ENCODE peak calls at places on chromosome X, in five cellular contexts. C is choroid plexus epithelial cell, U is brain microvascular endothelial cell, K is omental fat pad, H is WERI-Rb-1. L is an unnamed sample.

GRCh38 chrX:25049347-25049746 is 33.6 kb upstream of the ARX start:
- DNase-seq in C (peak), U (peak), K (no peak), H (no peak), L (no peak)

GRCh38 chrX:137945470-137945869 is 379.5 kb downstream of the ZIC3 start:
- DNase-seq in C (no peak), U (no peak), K (no peak), H (no peak), L (no peak)

GRCh38 chrX:103442536-103442901 is 66.2 kb downstream of the BEX3 start:
- DNase-seq in C (peak), U (peak), K (no peak), H (no peak), L (no peak)

GRCh38 chrX:149392896-149393295 is 112.2 kb downstream of the IDS start:
- DNase-seq in C (peak), U (no peak), K (no peak), H (no peak), L (no peak)

GRCh38 chrX:129361566-129361965 is 161.7 kb downstream of the SMARCA1 start:
- DNase-seq in C (no peak), U (no peak), K (no peak), H (no peak), L (no peak)

GRCh38 chrX:71199252-71199651 is 23.8 kb upstream of the GJB1 start:
- DNase-seq in C (no peak), U (no peak), K (no peak), H (no peak), L (no peak)

GRCh38 chrX:42189601-42190000 is 266.2 kb upstream of the CASK start:
- DNase-seq in C (peak), U (no peak), K (no peak), H (no peak), L (no peak)

GRCh38 chrX:7330971-7331746 is 183.2 kb upstream of the PUDP start:
- DNase-seq in C (peak), U (peak), K (no peak), H (no peak), L (no peak)

GRCh38 chrX:3451566-3451965 is 105.1 kb upstream of the MXRA5 start:
- DNase-seq in C (peak), U (no peak), K (no peak), H (no peak), L (no peak)

GRCh38 chrX:70554081-70554480 is 109.4 kb downstream of the DLG3 start:
- DNase-seq in C (peak), U (peak), K (no peak), H (no peak), L (no peak)

GRCh38 chrX:100609591-100609990 is 24.9 kb downstream of the TNMD start:
- DNase-seq in C (peak), U (no peak), K (no peak), H (no peak), L (no peak)

GRCh38 chrX:21946925-21947641 is 6.6 kb downstream of the SMS start:
- DNase-seq in C (peak), U (peak), K (no peak), H (peak), L (no peak)

GRCh38 chrX:74023203-74023602 is 280.8 kb upstream of the ZCCHC13 start:
- DNase-seq in C (no peak), U (no peak), K (no peak), H (no peak), L (no peak)

GRCh38 chrX:56766554-56767412 is 37.7 kb downstream of the NBDY start:
- DNase-seq in C (peak), U (peak), K (no peak), H (no peak), L (no peak)

GRCh38 chrX:136574548-136574947 is 42.5 kb downstream of the VGLL1 start:
- DNase-seq in C (peak), U (no peak), K (no peak), H (no peak), L (no peak)

GRCh38 chrX:68261060-68261672 is 172.1 kb downstream of the OPHN1 start:
- DNase-seq in C (peak), U (no peak), K (no peak), H (no peak), L (no peak)

GRCh38 chrX:30618160-30618765 is 35.0 kb upstream of the GK start:
- DNase-seq in C (peak), U (no peak), K (no peak), H (no peak), L (no peak)

GRCh38 chrX:138057883-138058282 is 492.0 kb downstream of the ZIC3 start:
- DNase-seq in C (no peak), U (no peak), K (no peak), H (no peak), L (no peak)

GRCh38 chrX:139026406-139027200 is 315.1 kb upstream of the FGF13 start:
- DNase-seq in C (no peak), U (no peak), K (no peak), H (no peak), L (no peak)

GRCh38 chrX:4091046-4091760 is 377.8 kb upstream of the PRKX start:
- DNase-seq in C (no peak), U (no peak), K (no peak), H (no peak), L (no peak)

GRCh38 chrX:72121381-72121780 is 10.3 kb downstream of the RTL5 start:
- DNase-seq in C (peak), U (peak), K (no peak), H (no peak), L (no peak)

GRCh38 chrX:154300815-154301214 is 5.2 kb downstream of the TKTL1 start:
- DNase-seq in C (no peak), U (no peak), K (no peak), H (no peak), L (no peak)

GRCh38 chrX:15465347-15465746 is 27.8 kb downstream of the PIR start:
- DNase-seq in C (no peak), U (no peak), K (no peak), H (no peak), L (peak)

GRCh38 chrX:83630662-83631061 is 122.6 kb downstream of the POU3F4 start:
- DNase-seq in C (no peak), U (no peak), K (no peak), H (no peak), L (no peak)

GRCh38 chrX:120015145-120016067 is 62.1 kb downstream of the RHOXF2B start:
- DNase-seq in C (no peak), U (no peak), K (no peak), H (no peak), L (no peak)

GRCh38 chrX:37815366-37815765 is 32.0 kb downstream of the DYNLT3 start:
- DNase-seq in C (no peak), U (no peak), K (no peak), H (no peak), L (no peak)

GRCh38 chrX:41045960-41046567 is 39.2 kb upstream of the USP9X start:
- DNase-seq in C (no peak), U (no peak), K (no peak), H (no peak), L (no peak)

GRCh38 chrX:47644557-47645091 is 5.7 kb downstream of the ELK1 start:
- DNase-seq in C (peak), U (no peak), K (no peak), H (no peak), L (no peak)

GRCh38 chrX:12701625-12702024 is 89.6 kb upstream of the PRPS2 start:
- DNase-seq in C (peak), U (peak), K (no peak), H (peak), L (peak)

GRCh38 chrX:78517124-78517523 is 142.0 kb downstream of the RTL3 start:
- DNase-seq in C (peak), U (peak), K (no peak), H (no peak), L (peak)

GRCh38 chrX:49230500-49231232 is 2.5 kb downstream of the CACNA1F start:
- DNase-seq in C (no peak), U (no peak), K (peak), H (no peak), L (peak)

GRCh38 chrX:40996886-40997530 is 88.2 kb upstream of the USP9X start:
- DNase-seq in C (peak), U (peak), K (no peak), H (no peak), L (peak)

GRCh38 chrX:16552546-16552945 is 97.4 kb upstream of the S100G start:
- DNase-seq in C (peak), U (no peak), K (no peak), H (no peak), L (no peak)

GRCh38 chrX:55006827-55007621 is 6.9 kb downstream of the APEX2 start:
- DNase-seq in C (no peak), U (no peak), K (no peak), H (no peak), L (no peak)

GRCh38 chrX:41877167-41877566 is 46.2 kb downstream of the CASK start:
- DNase-seq in C (no peak), U (no peak), K (no peak), H (no peak), L (no peak)

GRCh38 chrX:82232679-82233078 is 1030.8 kb downstream of the SH3BGRL start:
- DNase-seq in C (no peak), U (no peak), K (no peak), H (no peak), L (no peak)
- TF ChIP-seq CTCF in C (no peak), U (no peak), K (no peak), H (no peak), L (no peak)

DNA sequence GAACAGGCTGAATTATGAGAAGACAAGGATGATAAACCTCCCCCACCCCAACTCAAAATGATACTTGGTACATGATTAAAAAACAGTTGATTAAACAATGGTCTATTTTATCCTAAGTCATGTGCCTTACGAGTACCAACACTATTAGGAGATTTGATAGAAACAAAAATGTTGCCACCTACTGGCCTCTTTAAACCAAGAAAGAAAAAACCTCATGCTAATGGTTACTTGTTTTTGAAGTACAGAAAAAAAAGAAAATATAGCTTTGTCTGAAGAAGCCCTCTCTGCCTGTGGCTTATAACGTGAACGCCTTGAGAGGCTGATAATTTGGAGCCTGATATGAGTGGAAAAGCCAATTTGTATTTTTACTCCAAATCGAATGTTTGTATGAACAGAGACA is 538.2 kb downstream of the DMD start:
- DNase-seq in C (peak), U (peak), K (no peak), H (no peak), L (no peak)
- TF ChIP-seq CTCF in C (no peak), U (no peak), K (no peak), H (no peak), L (no peak)

GRCh38 chrX:17564689-17565409 is 172.4 kb upstream of the SCML1 start:
- DNase-seq in C (peak), U (no peak), K (no peak), H (no peak), L (no peak)

GRCh38 chrX:17559728-17560379 is 177.4 kb upstream of the SCML1 start:
- DNase-seq in C (peak), U (peak), K (no peak), H (no peak), L (no peak)

GRCh38 chrX:17560385-17560784 is 176.9 kb upstream of the SCML1 start:
- DNase-seq in C (peak), U (no peak), K (no peak), H (no peak), L (no peak)

GRCh38 chrX:17563515-17563914 is 173.8 kb upstream of the SCML1 start:
- DNase-seq in C (peak), U (peak), K (no peak), H (no peak), L (no peak)

DNA sequence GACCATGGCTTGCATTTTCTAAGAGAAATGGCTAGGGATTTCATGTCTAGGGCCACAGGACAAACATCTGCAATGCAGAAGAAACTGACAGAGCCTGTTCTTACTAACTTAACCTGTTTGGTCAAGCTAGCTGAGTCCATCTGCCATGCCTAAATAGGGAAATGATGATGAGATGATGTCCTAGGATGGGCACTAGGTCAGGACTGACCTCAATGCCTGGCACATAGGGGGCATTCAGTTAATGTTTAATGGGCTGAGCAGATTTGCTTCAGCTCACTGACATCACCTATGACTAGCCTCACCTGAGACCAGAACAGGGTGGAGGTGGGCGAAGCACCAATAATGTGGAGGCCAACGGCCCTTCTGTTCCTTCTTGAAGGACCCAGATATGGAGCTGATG is 174.2 kb upstream of the SCML1 start:
- DNase-seq in C (no peak), U (no peak), K (no peak), H (no peak), L (no peak)
- TF ChIP-seq CTCF in C (no peak), U (no peak), K (no peak), H (no peak), L (no peak)

GRCh38 chrX:141183000-141183399 is 6.1 kb upstream of the LDOC1 start:
- DNase-seq in C (no peak), U (no peak), K (no peak), H (no peak), L (no peak)
- TF ChIP-seq CTCF in C (no peak), U (no peak), K (no peak), H (no peak), L (no peak)

GRCh38 chrX:115284877-115285276 is 4.6 kb upstream of the LUZP4 start:
- DNase-seq in C (peak), U (no peak), K (no peak), H (no peak), L (no peak)
- TF ChIP-seq CTCF in C (peak), U (peak), K (no peak), H (no peak), L (no peak)

L was measured in GM20000.